ENCODE peak calls at places on chromosomes 4 and X, in four cellular contexts. O is IMR-90, E is mesenchymal stem cell, P is H9. N is an unnamed sample.

GRCh38 chr4:136863756-136864155 is 668.5 kb downstream of the PCDH18 start:
- DNase-seq in O (peak), P (peak), E (peak), N (peak)

GRCh38 chrX:140766024-140766611 is 56.6 kb downstream of the LINC00632 start:
- DNase-seq in E (peak), P (peak), O (peak), N (peak)

GRCh38 chrX:15744181-15744867 is 6.3 kb downstream of the CA5B start:
- DNase-seq in E (no peak), O (no peak), P (no peak), N (no peak)

GRCh38 chr4:152257601-152258066 is 278.3 kb downstream of the FBXW7 start:
- DNase-seq in O (peak), E (peak), P (no peak), N (peak)

GRCh38 chr4:15930314-15930713 is 8.2 kb downstream of the FGFBP1 start:
- DNase-seq in E (no peak), O (no peak), P (no peak), N (no peak)

GRCh38 chr4:4460759-4461158 is 73.9 kb downstream of the NSG1 start:
- DNase-seq in O (no peak), P (no peak), E (no peak), N (no peak)

GRCh38 chr4:16794816-16795445 is 103.5 kb downstream of the LDB2 start:
- DNase-seq in E (peak), O (peak), P (peak), N (peak)

GRCh38 chrX:130118396-130118795 is 8.1 kb upstream of the ELF4 start:
- DNase-seq in E (peak), O (peak), P (no peak), N (no peak)

GRCh38 chrX:75365243-75365975 is 91.5 kb downstream of the UPRT start:
- DNase-seq in P (no peak), O (no peak), E (no peak), N (no peak)

GRCh38 chr4:124997124-124997523 is 284.6 kb upstream of the ANKRD50 start:
- DNase-seq in E (no peak), P (no peak), O (no peak), N (no peak)

DNA sequence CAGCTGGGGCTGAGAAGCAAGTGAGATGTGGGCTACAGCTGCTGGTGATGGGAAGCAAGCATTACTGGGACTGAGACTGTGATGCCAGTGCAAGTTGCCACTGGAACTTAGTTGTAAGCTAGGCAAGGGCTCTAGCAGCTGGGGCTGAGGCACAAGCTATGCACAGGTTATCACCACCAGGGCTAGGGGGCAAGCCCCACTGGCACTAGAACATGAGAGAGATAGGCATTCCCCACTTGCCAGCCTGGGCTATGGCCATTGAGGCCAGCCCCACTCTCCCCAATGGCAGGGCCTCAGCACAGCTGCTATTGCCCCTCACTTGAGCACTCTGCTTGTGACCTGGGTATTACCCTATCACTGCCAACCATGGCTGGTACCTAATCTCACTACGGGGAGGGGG is 130.8 kb upstream of the SMIM31 start:
- DNase-seq in P (no peak), E (no peak), O (no peak), N (no peak)
- H4K91ac ChIP-seq in P (no peak), E (no peak), O (no peak), N (no peak)

DNA sequence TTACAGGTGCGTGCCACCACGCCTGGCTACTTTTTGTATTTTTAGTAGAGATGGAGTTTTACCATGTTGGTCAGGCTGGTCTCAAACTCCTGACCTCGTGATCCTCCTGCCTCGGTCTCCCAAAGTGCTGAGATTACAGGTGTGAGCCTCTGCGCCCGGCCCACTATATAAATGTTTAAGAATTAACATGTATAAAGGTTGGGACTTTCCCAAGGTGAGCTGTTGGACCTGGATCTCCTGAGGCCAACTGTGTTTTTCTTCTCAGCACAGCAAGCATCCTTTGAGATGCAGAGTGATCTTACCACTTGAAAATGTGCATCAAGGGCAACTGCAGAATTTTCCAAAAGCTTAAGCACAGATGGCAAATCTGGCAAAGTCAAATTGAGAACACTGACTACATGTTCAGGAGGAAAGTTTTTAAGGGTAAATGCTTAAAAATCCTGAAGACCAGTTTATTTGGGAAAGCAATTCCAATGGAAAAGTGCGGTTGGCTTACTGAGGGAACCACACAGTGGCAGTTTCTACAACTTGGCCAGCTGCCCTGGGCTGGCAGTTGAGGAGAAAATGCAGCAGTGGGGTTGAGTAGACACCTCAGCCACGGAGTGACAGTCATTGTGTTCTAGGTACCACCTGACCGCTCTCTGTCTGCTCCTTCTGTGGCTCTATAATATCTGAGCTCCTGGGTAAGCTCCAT is 168.9 kb downstream of the CBR4 start:
- DNase-seq in P (peak), O (no peak), E (no peak), N (no peak)
- H4K91ac ChIP-seq in P (no peak), O (no peak), E (peak), N (no peak)

DNA sequence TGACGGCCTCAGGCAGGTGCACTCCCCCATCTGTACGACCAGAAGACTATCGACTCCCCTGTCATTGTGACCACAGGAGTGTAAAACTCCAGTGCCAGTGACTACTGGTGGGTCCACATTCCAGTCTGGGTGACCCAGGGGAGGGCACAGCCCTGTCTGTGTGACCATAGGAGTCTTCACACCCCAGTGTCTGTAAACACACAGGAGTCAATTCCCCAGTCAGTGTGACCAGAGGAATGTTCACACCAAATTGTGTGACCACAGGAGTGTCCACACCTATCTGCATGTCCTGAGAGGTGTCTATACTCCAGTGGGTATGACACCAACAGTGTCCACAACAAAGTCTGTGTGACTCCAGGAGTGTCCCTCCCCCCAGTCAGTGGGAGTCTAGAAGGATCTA is 12.0 kb downstream of the FTSJ1 start:
- DNase-seq in O (no peak), P (no peak), E (no peak), N (no peak)
- H4K91ac ChIP-seq in O (peak), P (no peak), E (peak), N (no peak)

DNA sequence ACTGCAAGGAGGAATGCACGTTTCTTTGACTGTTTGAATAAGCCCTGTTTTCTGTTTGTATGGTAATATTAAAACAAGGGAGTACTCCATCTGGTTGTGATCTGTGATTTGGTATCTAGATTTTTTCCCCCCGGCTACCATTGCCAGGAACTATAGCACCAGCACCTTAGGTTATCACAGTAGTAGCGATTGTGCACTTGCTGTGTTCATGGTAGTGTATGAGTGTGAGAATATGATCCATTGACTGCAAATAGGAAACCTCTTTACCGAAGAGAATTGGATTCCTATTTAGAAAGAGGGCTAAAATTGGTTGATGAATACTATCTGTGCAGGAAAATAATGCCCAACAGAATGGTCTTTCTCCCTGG is 69.9 kb downstream of the LARP7 start:
- DNase-seq in O (no peak), P (no peak), E (no peak), N (no peak)
- H4K91ac ChIP-seq in O (no peak), P (no peak), E (no peak), N (no peak)

DNA sequence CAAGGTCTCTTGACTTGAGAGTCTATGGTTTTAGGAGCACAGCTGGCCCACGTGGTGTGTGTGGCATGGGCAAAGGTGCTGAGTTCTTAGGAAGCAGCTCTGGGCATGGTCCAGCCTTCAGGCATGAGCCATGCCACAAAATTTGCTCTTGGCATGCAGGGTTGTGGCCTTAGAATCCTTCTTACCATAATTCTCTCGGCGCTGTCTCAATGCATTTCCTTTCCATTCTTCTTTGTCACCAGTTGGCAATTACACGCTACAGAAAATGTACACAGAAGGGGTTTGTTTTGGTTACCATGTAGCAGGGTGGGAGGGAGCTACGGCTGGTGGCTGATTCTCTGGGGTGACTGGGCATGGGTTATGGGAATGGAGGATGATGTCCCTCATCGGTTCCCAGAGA is 199.6 kb upstream of the SFRP2 start:
- DNase-seq in O (no peak), E (peak), P (no peak), N (no peak)
- H4K91ac ChIP-seq in O (no peak), E (peak), P (no peak), N (no peak)

DNA sequence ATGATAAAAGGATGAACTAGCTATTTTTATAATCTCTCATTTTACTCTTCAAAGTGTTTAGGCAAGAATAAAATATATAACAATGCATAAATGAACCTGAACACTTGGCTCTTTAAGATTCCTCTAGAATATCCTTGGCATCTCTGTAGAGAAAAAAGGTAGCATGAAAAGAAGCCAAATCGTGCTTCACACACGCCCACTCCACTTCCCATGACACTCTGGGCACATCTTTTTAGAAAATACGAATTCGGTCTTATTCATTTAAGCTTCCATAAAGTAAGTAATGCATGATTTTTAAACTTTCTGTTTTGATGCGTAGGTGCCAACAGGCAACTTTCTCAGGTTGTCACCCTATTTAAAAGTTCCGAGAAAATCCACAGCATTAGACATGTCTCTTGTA is 73.6 kb upstream of the SORBS2 start:
- DNase-seq in O (no peak), P (no peak), E (no peak), N (no peak)
- H4K91ac ChIP-seq in O (no peak), P (no peak), E (no peak), N (no peak)

GRCh38 chr4:151202381-151202780 is 74.6 kb upstream of the PRSS48 start:
- DNase-seq in O (no peak), E (no peak), P (no peak), N (no peak)
- H4K91ac ChIP-seq in O (no peak), E (no peak), P (no peak), N (no peak)

DNA sequence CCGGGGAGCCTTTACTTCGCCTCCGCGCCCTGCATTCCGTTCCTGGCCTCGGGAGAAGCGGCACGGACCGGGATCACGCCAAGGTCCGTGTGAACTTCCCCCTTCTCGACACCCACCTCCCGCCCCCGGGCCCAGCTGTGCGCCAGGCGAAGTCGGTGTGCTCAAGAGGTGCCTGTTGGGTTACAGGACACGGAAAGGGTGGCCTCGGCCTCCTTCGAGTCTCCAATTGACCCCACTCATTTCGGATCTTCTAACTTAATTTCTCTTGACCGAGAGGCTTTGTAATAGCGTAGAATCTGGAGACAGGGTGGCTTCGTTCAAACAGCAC is 444 bp downstream of the PDHA1 start:
- DNase-seq in P (no peak), O (no peak), E (no peak), N (no peak)
- H4K91ac ChIP-seq in P (no peak), O (no peak), E (no peak), N (no peak)

N was measured in neuronal stem cell.